ENCODE peak calls at places on chromosomes 4 and X, in eight cellular contexts. One of them, this sample, is unnamed.

GRCh38 chrX:141469469-141469868 is 115.1 kb downstream of the SPANXA1 start:
- DNase-seq in COLO829: no peak
- DNase-seq in activated B cell treated with CpG ODN at 0.5 μM for 24 hours: no peak
- DNase-seq in progenitor cell of endocrine pancreas: no peak
- DNase-seq in fibroblast of mammary gland: peak
- DNase-seq in activated CD4-positive, alpha-beta T cell treated with anti-CD3 and anti-CD28 coated beads, Interleukin-2, amount 10 ng/mL, durations not matched to agents 7 days and 5 days: no peak
- DNase-seq in A549: peak
- DNase-seq in RCC 7860: peak
- DNase-seq in this sample: no peak

GRCh38 chr4:113979973-113980615 is 647 bp upstream of the ARSJ start:
- DNase-seq in COLO829: no peak
- DNase-seq in activated B cell treated with CpG ODN at 0.5 μM for 24 hours: no peak
- DNase-seq in progenitor cell of endocrine pancreas: no peak
- DNase-seq in fibroblast of mammary gland: no peak
- DNase-seq in activated CD4-positive, alpha-beta T cell treated with anti-CD3 and anti-CD28 coated beads, Interleukin-2, amount 10 ng/mL, durations not matched to agents 7 days and 5 days: no peak
- DNase-seq in A549: no peak
- DNase-seq in RCC 7860: no peak
- DNase-seq in this sample: peak

GRCh38 chrX:119389214-119389613 is 9.9 kb upstream of the SLC25A43 start:
- DNase-seq in COLO829: no peak
- DNase-seq in activated B cell treated with CpG ODN at 0.5 μM for 24 hours: no peak
- DNase-seq in progenitor cell of endocrine pancreas: no peak
- DNase-seq in fibroblast of mammary gland: no peak
- DNase-seq in activated CD4-positive, alpha-beta T cell treated with anti-CD3 and anti-CD28 coated beads, Interleukin-2, amount 10 ng/mL, durations not matched to agents 7 days and 5 days: no peak
- DNase-seq in A549: no peak
- DNase-seq in RCC 7860: no peak
- DNase-seq in this sample: no peak

GRCh38 chr4:1863297-1864033 is 7.5 kb upstream of the LETM1 start:
- DNase-seq in COLO829: no peak
- DNase-seq in activated B cell treated with CpG ODN at 0.5 μM for 24 hours: no peak
- DNase-seq in progenitor cell of endocrine pancreas: no peak
- DNase-seq in fibroblast of mammary gland: no peak
- DNase-seq in activated CD4-positive, alpha-beta T cell treated with anti-CD3 and anti-CD28 coated beads, Interleukin-2, amount 10 ng/mL, durations not matched to agents 7 days and 5 days: no peak
- DNase-seq in A549: no peak
- DNase-seq in RCC 7860: no peak
- DNase-seq in this sample: no peak

GRCh38 chrX:53056292-53056691 is 7.7 kb downstream of the GPR173 start:
- DNase-seq in COLO829: no peak
- DNase-seq in activated B cell treated with CpG ODN at 0.5 μM for 24 hours: no peak
- DNase-seq in progenitor cell of endocrine pancreas: no peak
- DNase-seq in fibroblast of mammary gland: peak
- DNase-seq in activated CD4-positive, alpha-beta T cell treated with anti-CD3 and anti-CD28 coated beads, Interleukin-2, amount 10 ng/mL, durations not matched to agents 7 days and 5 days: no peak
- DNase-seq in A549: no peak
- DNase-seq in RCC 7860: no peak
- DNase-seq in this sample: no peak

GRCh38 chr4:163810757-163811156 is 316.3 kb downstream of the TMA16 start:
- DNase-seq in COLO829: no peak
- DNase-seq in activated B cell treated with CpG ODN at 0.5 μM for 24 hours: no peak
- DNase-seq in progenitor cell of endocrine pancreas: no peak
- DNase-seq in fibroblast of mammary gland: no peak
- DNase-seq in activated CD4-positive, alpha-beta T cell treated with anti-CD3 and anti-CD28 coated beads, Interleukin-2, amount 10 ng/mL, durations not matched to agents 7 days and 5 days: no peak
- DNase-seq in A549: no peak
- DNase-seq in RCC 7860: no peak
- DNase-seq in this sample: no peak

GRCh38 chrX:105744291-105744690 is 78.0 kb upstream of the NRK start:
- DNase-seq in COLO829: peak
- DNase-seq in activated B cell treated with CpG ODN at 0.5 μM for 24 hours: no peak
- DNase-seq in progenitor cell of endocrine pancreas: no peak
- DNase-seq in fibroblast of mammary gland: no peak
- DNase-seq in activated CD4-positive, alpha-beta T cell treated with anti-CD3 and anti-CD28 coated beads, Interleukin-2, amount 10 ng/mL, durations not matched to agents 7 days and 5 days: no peak
- DNase-seq in A549: no peak
- DNase-seq in RCC 7860: no peak
- DNase-seq in this sample: no peak

GRCh38 chr4:108171541-108172230 is 3.0 kb upstream of the LEF1 start:
- DNase-seq in COLO829: no peak
- DNase-seq in activated B cell treated with CpG ODN at 0.5 μM for 24 hours: no peak
- DNase-seq in progenitor cell of endocrine pancreas: no peak
- DNase-seq in fibroblast of mammary gland: no peak
- DNase-seq in activated CD4-positive, alpha-beta T cell treated with anti-CD3 and anti-CD28 coated beads, Interleukin-2, amount 10 ng/mL, durations not matched to agents 7 days and 5 days: peak
- DNase-seq in A549: no peak
- DNase-seq in RCC 7860: no peak
- DNase-seq in this sample: no peak

GRCh38 chrX:41870719-41871151 is 52.6 kb downstream of the CASK start:
- DNase-seq in COLO829: no peak
- DNase-seq in activated B cell treated with CpG ODN at 0.5 μM for 24 hours: no peak
- DNase-seq in progenitor cell of endocrine pancreas: no peak
- DNase-seq in fibroblast of mammary gland: no peak
- DNase-seq in activated CD4-positive, alpha-beta T cell treated with anti-CD3 and anti-CD28 coated beads, Interleukin-2, amount 10 ng/mL, durations not matched to agents 7 days and 5 days: no peak
- DNase-seq in A549: no peak
- DNase-seq in RCC 7860: no peak
- DNase-seq in this sample: no peak

GRCh38 chr4:184968784-184969201 is 49.5 kb upstream of the HELT start:
- DNase-seq in COLO829: no peak
- DNase-seq in activated B cell treated with CpG ODN at 0.5 μM for 24 hours: no peak
- DNase-seq in progenitor cell of endocrine pancreas: no peak
- DNase-seq in fibroblast of mammary gland: no peak
- DNase-seq in activated CD4-positive, alpha-beta T cell treated with anti-CD3 and anti-CD28 coated beads, Interleukin-2, amount 10 ng/mL, durations not matched to agents 7 days and 5 days: no peak
- DNase-seq in A549: no peak
- DNase-seq in RCC 7860: no peak
- DNase-seq in this sample: no peak

GRCh38 chr4:183335369-183335940 is 13.2 kb upstream of the CLDN24 start:
- DNase-seq in COLO829: peak
- DNase-seq in activated B cell treated with CpG ODN at 0.5 μM for 24 hours: no peak
- DNase-seq in progenitor cell of endocrine pancreas: no peak
- DNase-seq in fibroblast of mammary gland: peak
- DNase-seq in activated CD4-positive, alpha-beta T cell treated with anti-CD3 and anti-CD28 coated beads, Interleukin-2, amount 10 ng/mL, durations not matched to agents 7 days and 5 days: no peak
- DNase-seq in A549: peak
- DNase-seq in RCC 7860: peak
- DNase-seq in this sample: peak

GRCh38 chr4:46323891-46324290 is 66.0 kb downstream of the GABRA2 start:
- DNase-seq in COLO829: no peak
- DNase-seq in activated B cell treated with CpG ODN at 0.5 μM for 24 hours: no peak
- DNase-seq in progenitor cell of endocrine pancreas: no peak
- DNase-seq in fibroblast of mammary gland: no peak
- DNase-seq in activated CD4-positive, alpha-beta T cell treated with anti-CD3 and anti-CD28 coated beads, Interleukin-2, amount 10 ng/mL, durations not matched to agents 7 days and 5 days: no peak
- DNase-seq in A549: no peak
- DNase-seq in RCC 7860: no peak
- DNase-seq in this sample: no peak

GRCh38 chrX:47146121-47146935 is 1.3 kb downstream of the RBM10 start:
- DNase-seq in COLO829: no peak
- DNase-seq in activated B cell treated with CpG ODN at 0.5 μM for 24 hours: no peak
- DNase-seq in progenitor cell of endocrine pancreas: no peak
- DNase-seq in fibroblast of mammary gland: no peak
- DNase-seq in activated CD4-positive, alpha-beta T cell treated with anti-CD3 and anti-CD28 coated beads, Interleukin-2, amount 10 ng/mL, durations not matched to agents 7 days and 5 days: no peak
- DNase-seq in A549: no peak
- DNase-seq in RCC 7860: no peak
- DNase-seq in this sample: no peak

GRCh38 chr4:10587697-10588096 is 96.9 kb downstream of the CLNK start:
- DNase-seq in COLO829: no peak
- DNase-seq in activated B cell treated with CpG ODN at 0.5 μM for 24 hours: no peak
- DNase-seq in progenitor cell of endocrine pancreas: no peak
- DNase-seq in fibroblast of mammary gland: no peak
- DNase-seq in activated CD4-positive, alpha-beta T cell treated with anti-CD3 and anti-CD28 coated beads, Interleukin-2, amount 10 ng/mL, durations not matched to agents 7 days and 5 days: peak
- DNase-seq in A549: no peak
- DNase-seq in RCC 7860: no peak
- DNase-seq in this sample: no peak

GRCh38 chr4:46389301-46389761 is 597 bp downstream of the GABRA2 start:
- DNase-seq in COLO829: no peak
- DNase-seq in activated B cell treated with CpG ODN at 0.5 μM for 24 hours: no peak
- DNase-seq in progenitor cell of endocrine pancreas: peak
- DNase-seq in fibroblast of mammary gland: no peak
- DNase-seq in activated CD4-positive, alpha-beta T cell treated with anti-CD3 and anti-CD28 coated beads, Interleukin-2, amount 10 ng/mL, durations not matched to agents 7 days and 5 days: no peak
- DNase-seq in A549: no peak
- DNase-seq in RCC 7860: no peak
- DNase-seq in this sample: no peak

GRCh38 chr4:73661646-73662119 is 41.4 kb upstream of the RASSF6 start:
- DNase-seq in COLO829: peak
- DNase-seq in activated B cell treated with CpG ODN at 0.5 μM for 24 hours: no peak
- DNase-seq in progenitor cell of endocrine pancreas: no peak
- DNase-seq in fibroblast of mammary gland: peak
- DNase-seq in activated CD4-positive, alpha-beta T cell treated with anti-CD3 and anti-CD28 coated beads, Interleukin-2, amount 10 ng/mL, durations not matched to agents 7 days and 5 days: no peak
- DNase-seq in A549: no peak
- DNase-seq in RCC 7860: peak
- DNase-seq in this sample: peak

GRCh38 chr4:13588954-13589353 is 38.6 kb downstream of the BOD1L1 start:
- DNase-seq in COLO829: no peak
- DNase-seq in activated B cell treated with CpG ODN at 0.5 μM for 24 hours: no peak
- DNase-seq in progenitor cell of endocrine pancreas: no peak
- DNase-seq in fibroblast of mammary gland: peak
- DNase-seq in activated CD4-positive, alpha-beta T cell treated with anti-CD3 and anti-CD28 coated beads, Interleukin-2, amount 10 ng/mL, durations not matched to agents 7 days and 5 days: no peak
- DNase-seq in A549: no peak
- DNase-seq in RCC 7860: no peak
- DNase-seq in this sample: no peak

GRCh38 chr4:87527446-87528240 is 1.5 kb downstream of the SPARCL1 start:
- DNase-seq in COLO829: no peak
- DNase-seq in activated B cell treated with CpG ODN at 0.5 μM for 24 hours: no peak
- DNase-seq in progenitor cell of endocrine pancreas: no peak
- DNase-seq in fibroblast of mammary gland: peak
- DNase-seq in activated CD4-positive, alpha-beta T cell treated with anti-CD3 and anti-CD28 coated beads, Interleukin-2, amount 10 ng/mL, durations not matched to agents 7 days and 5 days: no peak
- DNase-seq in A549: no peak
- DNase-seq in RCC 7860: no peak
- DNase-seq in this sample: no peak

GRCh38 chr4:48909697-48910096 is 3.1 kb upstream of the OCIAD2 start:
- DNase-seq in COLO829: peak
- DNase-seq in activated B cell treated with CpG ODN at 0.5 μM for 24 hours: no peak
- DNase-seq in progenitor cell of endocrine pancreas: no peak
- DNase-seq in fibroblast of mammary gland: peak
- DNase-seq in activated CD4-positive, alpha-beta T cell treated with anti-CD3 and anti-CD28 coated beads, Interleukin-2, amount 10 ng/mL, durations not matched to agents 7 days and 5 days: no peak
- DNase-seq in A549: peak
- DNase-seq in RCC 7860: peak
- DNase-seq in this sample: peak

GRCh38 chr4:48342559-48342878 is 1.2 kb downstream of the SLAIN2 start:
- DNase-seq in COLO829: no peak
- DNase-seq in activated B cell treated with CpG ODN at 0.5 μM for 24 hours: no peak
- DNase-seq in progenitor cell of endocrine pancreas: no peak
- DNase-seq in fibroblast of mammary gland: no peak
- DNase-seq in activated CD4-positive, alpha-beta T cell treated with anti-CD3 and anti-CD28 coated beads, Interleukin-2, amount 10 ng/mL, durations not matched to agents 7 days and 5 days: peak
- DNase-seq in A549: no peak
- DNase-seq in RCC 7860: no peak
- DNase-seq in this sample: no peak

GRCh38 chr4:39319678-39320077 is 46.5 kb downstream of the RFC1 start:
- DNase-seq in COLO829: peak
- DNase-seq in activated B cell treated with CpG ODN at 0.5 μM for 24 hours: no peak
- DNase-seq in progenitor cell of endocrine pancreas: no peak
- DNase-seq in fibroblast of mammary gland: peak
- DNase-seq in activated CD4-positive, alpha-beta T cell treated with anti-CD3 and anti-CD28 coated beads, Interleukin-2, amount 10 ng/mL, durations not matched to agents 7 days and 5 days: no peak
- DNase-seq in A549: peak
- DNase-seq in RCC 7860: peak
- DNase-seq in this sample: peak

GRCh38 chrX:129612396-129612795 is 42.4 kb downstream of the APLN start:
- DNase-seq in COLO829: no peak
- DNase-seq in activated B cell treated with CpG ODN at 0.5 μM for 24 hours: no peak
- DNase-seq in progenitor cell of endocrine pancreas: no peak
- DNase-seq in fibroblast of mammary gland: no peak
- DNase-seq in activated CD4-positive, alpha-beta T cell treated with anti-CD3 and anti-CD28 coated beads, Interleukin-2, amount 10 ng/mL, durations not matched to agents 7 days and 5 days: no peak
- DNase-seq in A549: no peak
- DNase-seq in RCC 7860: no peak
- DNase-seq in this sample: no peak

GRCh38 chr4:113882668-113883067 is 96.8 kb downstream of the ARSJ start:
- DNase-seq in COLO829: no peak
- DNase-seq in activated B cell treated with CpG ODN at 0.5 μM for 24 hours: no peak
- DNase-seq in progenitor cell of endocrine pancreas: no peak
- DNase-seq in fibroblast of mammary gland: peak
- DNase-seq in activated CD4-positive, alpha-beta T cell treated with anti-CD3 and anti-CD28 coated beads, Interleukin-2, amount 10 ng/mL, durations not matched to agents 7 days and 5 days: no peak
- DNase-seq in A549: no peak
- DNase-seq in RCC 7860: no peak
- DNase-seq in this sample: peak

GRCh38 chrX:81291996-81292395 is 90.1 kb downstream of the SH3BGRL start:
- DNase-seq in COLO829: no peak
- DNase-seq in activated B cell treated with CpG ODN at 0.5 μM for 24 hours: no peak
- DNase-seq in progenitor cell of endocrine pancreas: no peak
- DNase-seq in fibroblast of mammary gland: no peak
- DNase-seq in activated CD4-positive, alpha-beta T cell treated with anti-CD3 and anti-CD28 coated beads, Interleukin-2, amount 10 ng/mL, durations not matched to agents 7 days and 5 days: no peak
- DNase-seq in A549: no peak
- DNase-seq in RCC 7860: no peak
- DNase-seq in this sample: no peak

GRCh38 chrX:39125834-39126233 is 324.6 kb downstream of the MID1IP1 start:
- DNase-seq in COLO829: no peak
- DNase-seq in activated B cell treated with CpG ODN at 0.5 μM for 24 hours: no peak
- DNase-seq in progenitor cell of endocrine pancreas: no peak
- DNase-seq in fibroblast of mammary gland: no peak
- DNase-seq in activated CD4-positive, alpha-beta T cell treated with anti-CD3 and anti-CD28 coated beads, Interleukin-2, amount 10 ng/mL, durations not matched to agents 7 days and 5 days: no peak
- DNase-seq in A549: no peak
- DNase-seq in RCC 7860: no peak
- DNase-seq in this sample: no peak

GRCh38 chr4:140863187-140863586 is 107.0 kb upstream of the TBC1D9 start:
- DNase-seq in COLO829: no peak
- DNase-seq in activated B cell treated with CpG ODN at 0.5 μM for 24 hours: no peak
- DNase-seq in progenitor cell of endocrine pancreas: no peak
- DNase-seq in fibroblast of mammary gland: no peak
- DNase-seq in activated CD4-positive, alpha-beta T cell treated with anti-CD3 and anti-CD28 coated beads, Interleukin-2, amount 10 ng/mL, durations not matched to agents 7 days and 5 days: no peak
- DNase-seq in A549: no peak
- DNase-seq in RCC 7860: no peak
- DNase-seq in this sample: no peak

GRCh38 chrX:153967536-153968214 is 3.9 kb downstream of the HCFC1 start:
- DNase-seq in COLO829: no peak
- DNase-seq in activated B cell treated with CpG ODN at 0.5 μM for 24 hours: peak
- DNase-seq in progenitor cell of endocrine pancreas: no peak
- DNase-seq in fibroblast of mammary gland: no peak
- DNase-seq in activated CD4-positive, alpha-beta T cell treated with anti-CD3 and anti-CD28 coated beads, Interleukin-2, amount 10 ng/mL, durations not matched to agents 7 days and 5 days: peak
- DNase-seq in A549: no peak
- DNase-seq in RCC 7860: no peak
- DNase-seq in this sample: no peak

GRCh38 chrX:70439016-70439415 is 5.6 kb upstream of the DLG3 start:
- DNase-seq in COLO829: no peak
- DNase-seq in activated B cell treated with CpG ODN at 0.5 μM for 24 hours: no peak
- DNase-seq in progenitor cell of endocrine pancreas: no peak
- DNase-seq in fibroblast of mammary gland: peak
- DNase-seq in activated CD4-positive, alpha-beta T cell treated with anti-CD3 and anti-CD28 coated beads, Interleukin-2, amount 10 ng/mL, durations not matched to agents 7 days and 5 days: no peak
- DNase-seq in A549: no peak
- DNase-seq in RCC 7860: no peak
- DNase-seq in this sample: no peak

GRCh38 chr4:108360857-108361820 is 192.4 kb upstream of the LEF1 start:
- DNase-seq in COLO829: peak
- DNase-seq in activated B cell treated with CpG ODN at 0.5 μM for 24 hours: no peak
- DNase-seq in progenitor cell of endocrine pancreas: no peak
- DNase-seq in fibroblast of mammary gland: peak
- DNase-seq in activated CD4-positive, alpha-beta T cell treated with anti-CD3 and anti-CD28 coated beads, Interleukin-2, amount 10 ng/mL, durations not matched to agents 7 days and 5 days: no peak
- DNase-seq in A549: no peak
- DNase-seq in RCC 7860: no peak
- DNase-seq in this sample: peak

GRCh38 chr4:23163649-23164436 is 471.1 kb downstream of the GBA3 start:
- DNase-seq in COLO829: no peak
- DNase-seq in activated B cell treated with CpG ODN at 0.5 μM for 24 hours: no peak
- DNase-seq in progenitor cell of endocrine pancreas: no peak
- DNase-seq in fibroblast of mammary gland: no peak
- DNase-seq in activated CD4-positive, alpha-beta T cell treated with anti-CD3 and anti-CD28 coated beads, Interleukin-2, amount 10 ng/mL, durations not matched to agents 7 days and 5 days: no peak
- DNase-seq in A549: no peak
- DNase-seq in RCC 7860: no peak
- DNase-seq in this sample: no peak

GRCh38 chr4:106495498-106495897 is 126.9 kb upstream of the GIMD1 start:
- DNase-seq in COLO829: no peak
- DNase-seq in activated B cell treated with CpG ODN at 0.5 μM for 24 hours: no peak
- DNase-seq in progenitor cell of endocrine pancreas: no peak
- DNase-seq in fibroblast of mammary gland: peak
- DNase-seq in activated CD4-positive, alpha-beta T cell treated with anti-CD3 and anti-CD28 coated beads, Interleukin-2, amount 10 ng/mL, durations not matched to agents 7 days and 5 days: no peak
- DNase-seq in A549: no peak
- DNase-seq in RCC 7860: no peak
- DNase-seq in this sample: peak

GRCh38 chr4:139368990-139369389 is 66.7 kb upstream of the NDUFC1 start:
- DNase-seq in COLO829: no peak
- DNase-seq in activated B cell treated with CpG ODN at 0.5 μM for 24 hours: no peak
- DNase-seq in progenitor cell of endocrine pancreas: no peak
- DNase-seq in fibroblast of mammary gland: peak
- DNase-seq in activated CD4-positive, alpha-beta T cell treated with anti-CD3 and anti-CD28 coated beads, Interleukin-2, amount 10 ng/mL, durations not matched to agents 7 days and 5 days: no peak
- DNase-seq in A549: no peak
- DNase-seq in RCC 7860: no peak
- DNase-seq in this sample: peak

GRCh38 chr4:72031868-72032619 is at the start of gene NPFFR2:
- DNase-seq in COLO829: peak
- DNase-seq in activated B cell treated with CpG ODN at 0.5 μM for 24 hours: no peak
- DNase-seq in progenitor cell of endocrine pancreas: peak
- DNase-seq in fibroblast of mammary gland: peak
- DNase-seq in activated CD4-positive, alpha-beta T cell treated with anti-CD3 and anti-CD28 coated beads, Interleukin-2, amount 10 ng/mL, durations not matched to agents 7 days and 5 days: no peak
- DNase-seq in A549: no peak
- DNase-seq in RCC 7860: no peak
- DNase-seq in this sample: no peak

GRCh38 chr4:41590591-41590990 is 52.6 kb downstream of the LIMCH1 start:
- DNase-seq in COLO829: no peak
- DNase-seq in activated B cell treated with CpG ODN at 0.5 μM for 24 hours: no peak
- DNase-seq in progenitor cell of endocrine pancreas: no peak
- DNase-seq in fibroblast of mammary gland: no peak
- DNase-seq in activated CD4-positive, alpha-beta T cell treated with anti-CD3 and anti-CD28 coated beads, Interleukin-2, amount 10 ng/mL, durations not matched to agents 7 days and 5 days: no peak
- DNase-seq in A549: no peak
- DNase-seq in RCC 7860: no peak
- DNase-seq in this sample: no peak